ENCODE peak calls at places on chromosomes 4 and X, in six cellular contexts. X is heart right ventricle; D is tibial artery; K is psoas muscle; B is adipocyte; C is CD8-positive, alpha-beta T cell. S is an unnamed sample.

GRCh38 chrX:132877954-132878536 is 80.4 kb downstream of the HS6ST2 start:
- DNase-seq in X (no peak), D (no peak), K (no peak), B (no peak), C (no peak), S (no peak)

GRCh38 chrX:24242649-24243556 is 71.0 kb downstream of the SUPT20HL2 start:
- DNase-seq in X (peak; percentile 18), D (peak; percentile 85), K (peak; percentile 54), B (peak; percentile 86), C (no peak), S (peak; percentile 28)

GRCh38 chr4:6114601-6115000 is 85.7 kb downstream of the JAKMIP1 start:
- DNase-seq in X (no peak), D (no peak), K (no peak), B (no peak), C (no peak), S (no peak)

GRCh38 chr4:56506110-56506705 is 617 bp downstream of the ARL9 start:
- DNase-seq in X (no peak), D (no peak), K (no peak), B (peak; percentile 18), C (no peak), S (peak; percentile 12)

GRCh38 chr4:151175754-151176153 is 76.3 kb downstream of the RPS3A start:
- DNase-seq in X (no peak), D (no peak), K (no peak), B (no peak), C (no peak), S (no peak)

GRCh38 chrX:152817082-152817744 is 13.3 kb downstream of the CETN2 start:
- DNase-seq in X (no peak), D (no peak), K (no peak), B (peak; percentile 59), C (no peak), S (peak; percentile 37)

GRCh38 chrX:13369541-13370140 is 49.8 kb upstream of the ATXN3L start:
- DNase-seq in X (no peak), D (no peak), K (no peak), B (no peak), C (no peak), S (no peak)

GRCh38 chr4:94961420-94961819 is 203.7 kb downstream of the BMPR1B start:
- DNase-seq in X (no peak), D (no peak), K (no peak), B (peak; percentile 38), C (no peak), S (no peak)

GRCh38 chr4:56468097-56468422 is 643 bp downstream of the SRP72 start:
- DNase-seq in X (no peak), D (no peak), K (no peak), B (no peak), C (no peak), S (peak; percentile 32)

GRCh38 chr4:25969374-25969773 is 55.4 kb downstream of the SMIM20 start:
- DNase-seq in X (no peak), D (peak; percentile 6), K (no peak), B (no peak), C (no peak), S (no peak)

GRCh38 chr4:75733369-75733768 is 9.0 kb downstream of the USO1 start:
- DNase-seq in X (no peak), D (no peak), K (no peak), B (peak; percentile 37), C (no peak), S (no peak)

GRCh38 chr4:30245140-30245539 is 475.0 kb upstream of the PCDH7 start:
- DNase-seq in X (no peak), D (no peak), K (no peak), B (no peak), C (no peak), S (no peak)

GRCh38 chrX:39935414-39936064 is 162.2 kb downstream of the BCOR start:
- DNase-seq in X (no peak), D (no peak), K (no peak), B (no peak), C (no peak), S (no peak)

GRCh38 chr4:164058775-164059174 is 564.3 kb downstream of the TMA16 start:
- DNase-seq in X (no peak), D (no peak), K (no peak), B (no peak), C (no peak), S (no peak)

GRCh38 chr4:188012546-188012945 is 17.0 kb downstream of the ZFP42 start:
- DNase-seq in X (no peak), D (no peak), K (no peak), B (no peak), C (no peak), S (no peak)

GRCh38 chr4:13299343-13299742 is 184.8 kb downstream of the RAB28 start:
- DNase-seq in X (no peak), D (no peak), K (no peak), B (no peak), C (no peak), S (no peak)

GRCh38 chr4:121989715-121990114 is 37.9 kb upstream of the TRPC3 start:
- DNase-seq in X (no peak), D (no peak), K (no peak), B (peak; percentile 58), C (no peak), S (no peak)

GRCh38 chr4:164293181-164293580 is 460.8 kb upstream of the SMIM31 start:
- DNase-seq in X (no peak), D (no peak), K (no peak), B (no peak), C (no peak), S (no peak)

GRCh38 chr4:21012851-21013331 is 312.6 kb downstream of the PACRGL start:
- DNase-seq in X (no peak), D (no peak), K (no peak), B (no peak), C (no peak), S (no peak)

GRCh38 chrX:125205918-125206665 is 113.6 kb upstream of the TEX13C start:
- DNase-seq in X (no peak), D (peak; percentile 61), K (peak; percentile 14), B (no peak), C (no peak), S (peak; percentile 35)

GRCh38 chr4:53141308-53141707 is 224.6 kb downstream of the SCFD2 start:
- DNase-seq in X (no peak), D (no peak), K (no peak), B (no peak), C (no peak), S (no peak)

GRCh38 chr4:174387721-174388120 is 104.0 kb downstream of the CEP44 start:
- DNase-seq in X (no peak), D (no peak), K (no peak), B (no peak), C (no peak), S (no peak)

GRCh38 chr4:55078987-55079386 is 46.4 kb downstream of the KDR start:
- DNase-seq in X (peak; percentile 62), D (no peak), K (peak; percentile 66), B (no peak), C (no peak), S (peak; percentile 17)

DNA sequence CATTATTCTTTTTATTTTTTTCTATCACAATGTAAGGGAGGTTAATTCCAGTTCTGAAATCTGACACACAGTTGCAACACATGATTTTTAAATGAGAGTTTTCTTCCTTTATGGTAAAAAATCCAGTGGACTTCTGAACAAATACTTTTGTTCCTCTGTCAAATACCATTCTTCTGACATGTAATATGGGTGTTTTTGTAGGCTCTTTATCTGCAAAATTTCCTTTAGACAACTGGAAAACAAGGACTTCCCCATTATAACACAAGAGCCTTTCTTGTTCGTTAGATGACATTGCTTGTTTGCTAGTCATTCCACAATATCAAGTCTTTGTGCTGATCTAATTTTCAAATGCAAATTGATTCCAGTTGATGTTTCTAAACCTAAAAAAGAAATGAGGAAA is 7.7 kb downstream of the FANCB start:
- DNase-seq in X (no peak), D (no peak), K (no peak), B (peak; percentile 59), C (no peak), S (no peak)
- H3K36me3 ChIP-seq in X (no peaks in the 10 kb centered on the region), D (no peaks in the 10 kb centered on the region), K (no peaks in the 10 kb centered on the region), B (no peaks in the 10 kb centered on the region), C (no peaks in the 10 kb centered on the region), S (no peaks in the 10 kb centered on the region)

GRCh38 chrX:72243472-72243871 is 4.6 kb upstream of the ERCC6L start:
- DNase-seq in X (no peak), D (no peak), K (no peak), B (peak; percentile 66), C (no peak), S (peak; percentile 16)

GRCh38 chrX:72238721-72239475 is at the start of gene ERCC6L:
- DNase-seq in X (peak; percentile 89), D (peak; percentile 91), K (peak; percentile 85), B (peak; percentile 90), C (peak; percentile 85), S (peak; percentile 86)

GRCh38 chrX:72240976-72241375 is 2.1 kb upstream of the ERCC6L start:
- DNase-seq in X (no peak), D (no peak), K (no peak), B (no peak), C (no peak), S (peak; percentile 46)

GRCh38 chrX:72236841-72237240 is 2.0 kb downstream of the ERCC6L start:
- DNase-seq in X (no peak), D (no peak), K (no peak), B (no peak), C (no peak), S (no peak)

GRCh38 chrX:72238183-72238582 is 644 bp downstream of the ERCC6L start:
- DNase-seq in X (no peak), D (no peak), K (no peak), B (no peak), C (no peak), S (no peak)
- H3K4me3 ChIP-seq in X (no peak overlapping the region), D (no peak overlapping the region), K (no peak overlapping the region), B (peak overlapping the region; percentile 73), C (peak overlapping the region; percentile 34), S (no peak overlapping the region)

DNA sequence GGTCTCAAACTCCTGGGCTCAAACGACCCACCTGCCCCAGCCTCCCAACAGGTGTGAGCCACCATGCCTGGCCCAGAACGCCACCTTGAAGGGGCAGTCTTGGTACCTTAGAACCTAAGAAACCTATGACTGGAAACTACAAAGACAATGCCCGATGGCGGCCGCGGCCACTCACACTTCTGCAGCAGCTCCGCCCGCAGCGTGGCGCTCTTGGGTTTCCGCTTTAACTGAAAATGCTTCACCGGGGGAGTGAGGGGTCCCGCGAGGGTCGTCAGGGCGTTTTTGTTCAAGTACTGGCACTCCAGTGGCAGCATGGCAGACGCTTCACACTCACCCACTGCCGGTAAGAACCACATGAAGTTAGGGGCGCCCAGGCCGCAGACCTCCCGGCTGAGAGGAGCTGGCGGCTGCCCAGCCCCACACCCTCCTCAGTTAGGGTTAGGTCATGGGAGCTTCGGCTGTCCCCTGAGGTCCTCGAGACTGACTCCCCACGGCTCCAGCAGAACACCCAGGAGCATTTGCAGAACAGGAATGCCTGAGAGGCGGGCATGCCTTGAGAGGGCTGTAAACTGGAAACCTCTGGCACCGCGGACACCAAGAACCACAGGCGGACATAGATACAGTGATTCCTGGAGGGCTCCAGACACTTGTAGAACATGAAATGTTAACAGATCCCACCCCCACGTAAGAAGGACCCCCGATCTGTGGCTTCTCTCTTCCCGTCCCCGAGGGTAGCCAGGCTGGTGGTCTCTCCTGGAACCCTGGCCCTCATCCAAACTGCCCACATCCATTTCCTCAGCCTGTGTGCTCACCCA is 19.0 kb downstream of the NELFA start:
- DNase-seq in X (no peak), D (no peak), K (no peak), B (no peak), C (no peak), S (no peak)
- H3K36me3 ChIP-seq in X (peaks cover 28% of the 10 kb centered on the region), D (peaks cover 58% of the 10 kb centered on the region), K (peaks cover 5% of the 10 kb centered on the region), B (peaks cover 33% of the 10 kb centered on the region), C (peaks cover 41% of the 10 kb centered on the region), S (no peaks in the 10 kb centered on the region)

DNA sequence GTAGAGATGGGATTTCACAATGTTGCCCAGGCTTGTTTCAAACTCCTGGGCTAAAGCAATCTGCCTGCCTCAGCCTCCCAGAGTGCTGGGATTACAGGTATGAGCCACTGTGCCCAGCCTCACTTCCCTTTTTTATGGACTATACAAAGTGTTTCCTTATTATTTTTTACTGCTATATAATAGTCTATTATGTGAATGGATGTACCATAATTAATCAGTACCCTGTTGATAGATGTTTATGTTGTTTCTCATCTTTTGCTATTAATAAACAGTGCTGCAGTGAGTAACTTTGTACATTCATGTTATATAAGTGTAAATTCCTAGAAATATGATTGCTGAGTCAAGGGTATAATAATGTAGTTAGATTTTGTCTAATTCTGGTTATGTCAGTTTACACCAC is 35.8 kb upstream of the LARP1B start:
- DNase-seq in X (no peak), D (no peak), K (no peak), B (no peak), C (no peak), S (no peak)
- H3K4me3 ChIP-seq in X (no peak overlapping the region), D (no peak overlapping the region), K (no peak overlapping the region), B (no peak overlapping the region), C (no peak overlapping the region), S (no peak overlapping the region)